ENCODE peak calls at places on chromosomes 7 and 10, in five cellular contexts. T, G, S, W and M are unnamed samples.

GRCh38 chr10:24618401-24618800 is 105.3 kb downstream of the ARHGAP21 start:
- DNase-seq in W (no peak), S (no peak), G (peak), T (no peak), M (no peak)

GRCh38 chr10:92641492-92641891 is 48.3 kb upstream of the HHEX start:
- DNase-seq in W (no peak), G (no peak), T (no peak), S (no peak), M (no peak)

GRCh38 chr7:40500209-40500608 is 365.4 kb downstream of the SUGCT start:
- DNase-seq in W (no peak), G (no peak), T (no peak), S (no peak), M (no peak)

GRCh38 chr10:80493482-80494021 is 39.4 kb downstream of the TSPAN14 start:
- DNase-seq in T (no peak), G (peak), S (no peak), W (peak), M (no peak)

GRCh38 chr7:116571037-116571436 is 46.2 kb downstream of the CAV1 start:
- DNase-seq in S (no peak), T (no peak), G (no peak), W (no peak), M (no peak)

GRCh38 chr10:36019749-36020148 is 377.7 kb upstream of the FZD8 start:
- DNase-seq in T (no peak), G (no peak), S (no peak), W (no peak), M (no peak)

GRCh38 chr7:44398953-44399574 is 73.7 kb upstream of the CAMK2B start:
- DNase-seq in S (no peak), G (no peak), W (no peak), T (no peak), M (no peak)

GRCh38 chr7:131365876-131366275 is 38.2 kb downstream of the MKLN1 start:
- DNase-seq in T (no peak), W (no peak), S (no peak), G (no peak), M (no peak)

GRCh38 chr10:17062493-17063487 is 66.8 kb downstream of the CUBN start:
- DNase-seq in S (peak), W (peak), G (peak), T (no peak), M (no peak)

GRCh38 chr10:47047577-47048532 is 136.6 kb downstream of the PTPN20 start:
- DNase-seq in S (peak), W (peak), G (peak), T (no peak), M (peak)

GRCh38 chr10:91017202-91017601 is 96.3 kb upstream of the ANKRD1 start:
- DNase-seq in W (no peak), T (no peak), S (no peak), G (no peak), M (no peak)

GRCh38 chr7:137462847-137463246 is 119.3 kb upstream of the PTN start:
- DNase-seq in W (no peak), S (no peak), T (no peak), G (no peak), M (no peak)

GRCh38 chr10:62188021-62188616 is 80.5 kb downstream of the RTKN2 start:
- DNase-seq in W (no peak), T (no peak), S (no peak), G (no peak), M (no peak)

GRCh38 chr7:27958933-27959548 is 219.1 kb downstream of the TAX1BP1 start:
- DNase-seq in W (no peak), S (no peak), T (no peak), G (no peak), M (no peak)
- TF ChIP-seq ESRRA in W (no peak), S (no peak), T (no peak), G (no peak), M (no peak)

DNA sequence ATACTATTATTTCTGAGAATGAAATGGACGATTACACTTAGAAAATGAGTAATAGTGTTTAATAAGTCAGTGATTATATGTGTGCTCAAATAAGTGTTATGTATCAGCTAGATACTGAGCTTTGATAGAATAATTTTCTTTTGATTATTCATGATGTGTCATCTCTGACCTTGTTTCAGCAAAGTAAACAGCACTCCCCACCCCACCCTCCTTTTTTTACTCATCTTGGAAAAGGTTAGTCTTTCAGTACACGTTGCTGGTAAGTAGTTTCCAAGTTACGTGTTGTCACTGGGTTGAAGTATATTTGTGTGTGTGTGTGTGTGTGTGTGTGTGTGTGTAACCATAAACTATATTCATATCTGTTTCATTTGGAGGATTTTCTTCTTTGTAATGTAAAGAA is 84.1 kb downstream of the GNAI1 start:
- DNase-seq in W (peak), G (no peak), T (no peak), S (peak), M (no peak)
- TF ChIP-seq ESRRA in W (no peak), G (no peak), T (no peak), S (no peak), M (no peak)

DNA sequence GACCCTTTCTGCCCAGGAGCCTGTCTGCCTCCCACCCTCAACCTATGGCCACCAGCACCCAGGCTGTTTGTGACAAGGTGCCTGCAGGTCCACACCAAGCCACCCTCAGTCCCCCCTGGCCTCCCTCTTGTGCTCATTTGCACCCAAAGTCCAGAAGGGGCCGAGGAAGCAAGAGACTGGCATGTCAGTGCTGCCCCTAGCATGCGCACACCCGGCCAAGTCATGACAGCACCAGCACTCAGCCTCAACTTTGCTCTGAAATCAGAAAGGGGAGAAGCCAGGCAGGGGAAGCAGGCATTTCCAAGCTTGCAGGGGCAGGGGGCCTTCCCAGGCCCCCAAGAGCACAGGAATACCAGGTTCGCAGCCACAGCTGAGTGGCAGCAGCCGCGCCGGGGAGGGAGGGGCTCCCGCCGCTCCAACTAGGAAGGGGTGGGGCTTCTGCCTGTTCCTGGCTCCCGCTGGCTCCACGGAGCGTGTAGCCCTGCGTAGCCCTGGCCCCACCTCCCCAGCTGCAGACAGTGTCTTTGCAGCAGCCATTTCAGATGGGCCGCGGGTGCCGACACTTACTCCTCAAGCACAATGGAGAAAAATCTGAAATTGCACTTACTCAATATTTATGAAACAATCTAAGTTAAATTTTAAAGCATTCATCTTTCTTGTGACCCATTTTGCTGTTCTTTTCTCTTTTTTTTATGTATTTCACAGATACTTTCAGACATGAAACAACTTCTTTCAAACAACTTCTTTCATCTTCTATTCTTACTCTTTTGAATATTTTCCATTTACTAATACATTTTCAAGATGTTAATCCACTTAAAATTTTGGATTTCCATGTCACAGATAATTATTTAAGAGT is 54.9 kb upstream of the ABCB5 start:
- DNase-seq in S (no peak), W (peak), G (peak), T (no peak), M (peak)
- TF ChIP-seq ESRRA in S (no peak), W (no peak), G (no peak), T (no peak), M (no peak)

GRCh38 chr10:6379015-6379776 is 176.5 kb downstream of the PFKFB3 start:
- DNase-seq in G (no peak), T (no peak), W (peak), S (no peak), M (no peak)

GRCh38 chr10:6383099-6383812 is 180.5 kb downstream of the PFKFB3 start:
- DNase-seq in W (no peak), T (no peak), S (no peak), G (no peak), M (no peak)

GRCh38 chr10:6384031-6384430 is 181.3 kb downstream of the PFKFB3 start:
- DNase-seq in T (no peak), S (no peak), G (no peak), W (no peak), M (no peak)

GRCh38 chr10:6384847-6385246 is 182.1 kb downstream of the PFKFB3 start:
- DNase-seq in W (no peak), G (no peak), T (no peak), S (no peak), M (no peak)

GRCh38 chr10:6382081-6382480 is 179.3 kb downstream of the PFKFB3 start:
- DNase-seq in W (no peak), T (peak), G (no peak), S (no peak), M (no peak)
- TF ChIP-seq ESRRA in W (no peak), T (no peak), G (no peak), S (no peak), M (no peak)